ENCODE peak calls at places on chromosomes 11 and 22, in four cellular contexts. J is H54, H is NCI-H1092, D is RWPE1. G is an unnamed sample.

GRCh38 chr11:124194696-124195418 is 11.7 kb downstream of the OR10D3 start:
- DNase-seq in J (peak), H (peak), D (peak), G (peak)

GRCh38 chr11:117395476-117395875 is 67.8 kb downstream of the CEP164 start:
- DNase-seq in J (no peak), H (no peak), D (no peak), G (no peak)

GRCh38 chr22:42076764-42077485 is 2.6 kb upstream of the SMDT1 start:
- DNase-seq in J (no peak), H (no peak), D (no peak), G (no peak)

GRCh38 chr11:84865257-84865656 is 761.9 kb downstream of the DLG2 start:
- DNase-seq in J (no peak), H (no peak), D (no peak), G (no peak)

GRCh38 chr22:40023226-40023925 is 28.6 kb downstream of the FAM83F start:
- DNase-seq in J (no peak), H (peak), D (no peak), G (no peak)

GRCh38 chr11:93648168-93648567 is 13.3 kb upstream of the CEP295 start:
- DNase-seq in J (no peak), H (peak), D (no peak), G (no peak)

GRCh38 chr22:46036558-46037408 is 59.8 kb upstream of the WNT7B start:
- DNase-seq in J (no peak), H (no peak), D (no peak), G (peak)

GRCh38 chr22:45895436-45896152 is 81.4 kb downstream of the WNT7B start:
- DNase-seq in J (no peak), H (no peak), D (no peak), G (no peak)

GRCh38 chr11:107844041-107844440 is 14.5 kb downstream of the SLC35F2 start:
- DNase-seq in J (no peak), H (no peak), D (peak), G (no peak)

GRCh38 chr11:2313051-2313951 is 11.5 kb downstream of the TSPAN32 start:
- DNase-seq in J (no peak), H (no peak), D (no peak), G (no peak)

GRCh38 chr22:37627545-37627944 is 11.9 kb upstream of the SH3BP1 start:
- DNase-seq in J (no peak), H (no peak), D (no peak), G (no peak)

GRCh38 chr22:49216579-49216978 is 611.1 kb downstream of the BRD1 start:
- DNase-seq in J (no peak), H (no peak), D (no peak), G (no peak)

GRCh38 chr11:10807629-10808552 is 835 bp downstream of the EIF4G2 start:
- DNase-seq in J (peak), H (peak), D (peak), G (no peak)

GRCh38 chr22:33674357-33674756 is 245.9 kb downstream of the LARGE1 start:
- DNase-seq in J (no peak), H (no peak), D (no peak), G (no peak)

GRCh38 chr11:69155302-69156198 is at the start of gene SMIM38:
- DNase-seq in J (no peak), H (no peak), D (no peak), G (no peak)

GRCh38 chr11:102111787-102112653 is 1.8 kb downstream of the YAP1 start:
- DNase-seq in J (peak), H (no peak), D (peak), G (peak)

GRCh38 chr11:68750197-68750987 is 928 bp downstream of the TESMIN start:
- DNase-seq in J (no peak), H (no peak), D (no peak), G (no peak)

GRCh38 chr22:37749831-37750595 is 53.2 kb downstream of the TRIOBP start:
- DNase-seq in J (no peak), H (no peak), D (peak), G (no peak)

GRCh38 chr11:30451167-30451566 is 128.3 kb downstream of the ARL14EP start:
- DNase-seq in J (no peak), H (no peak), D (no peak), G (no peak)

GRCh38 chr22:31343235-31344191 is 2.6 kb downstream of the PATZ1 start:
- DNase-seq in J (no peak), H (peak), D (peak), G (no peak)

GRCh38 chr11:76229690-76230240 is 23.5 kb upstream of the WNT11 start:
- DNase-seq in J (no peak), H (no peak), D (no peak), G (no peak)

GRCh38 chr11:12889243-12889642 is 119.9 kb upstream of the RASSF10 start:
- DNase-seq in J (peak), H (no peak), D (no peak), G (no peak)

GRCh38 chr11:118082880-118083543 is 3.8 kb downstream of the SMIM35 start:
- DNase-seq in J (no peak), H (no peak), D (no peak), G (no peak)

GRCh38 chr11:96196074-96196787 is 146.8 kb downstream of the MAML2 start:
- DNase-seq in J (no peak), H (no peak), D (no peak), G (no peak)

GRCh38 chr11:63670738-63671321 is 346 bp downstream of the ATL3 start:
- DNase-seq in J (no peak), H (peak), D (peak), G (no peak)

GRCh38 chr22:35589071-35589735 is 27.9 kb downstream of the MB start:
- DNase-seq in J (peak), H (no peak), D (peak), G (peak)

GRCh38 chr11:68868221-68868620 is 26.5 kb upstream of the CPT1A start:
- DNase-seq in J (no peak), H (no peak), D (no peak), G (no peak)

GRCh38 chr11:2699185-2699530 is 636 bp downstream of the KCNQ1OT1 start:
- DNase-seq in J (no peak), H (no peak), D (no peak), G (no peak)

GRCh38 chr11:66924272-66924671 is 33.9 kb downstream of the PC start:
- DNase-seq in J (no peak), H (no peak), D (no peak), G (no peak)

GRCh38 chr11:17343907-17344306 is 7.7 kb upstream of the NCR3LG1 start:
- DNase-seq in J (peak), H (no peak), D (peak), G (peak)